ENCODE peak calls at places on chromosome 6, in five cellular contexts. W, I, E, P and N are unnamed samples.

GRCh38 chr6:15996030-15996429 is 132.9 kb upstream of the MYLIP start:
- DNase-seq in W (no peak), I (no peak), E (no peak), P (no peak), N (no peak)

GRCh38 chr6:15588966-15589634 is 73.7 kb downstream of the DTNBP1 start:
- DNase-seq in W (no peak), I (peak), E (no peak), P (no peak), N (peak)

GRCh38 chr6:22878706-22879105 is 309.3 kb downstream of the HDGFL1 start:
- DNase-seq in W (no peak), I (no peak), E (no peak), P (peak), N (peak)

GRCh38 chr6:43405354-43405753 is 22.0 kb upstream of the ABCC10 start:
- DNase-seq in W (no peak), I (no peak), E (no peak), P (peak), N (no peak)

GRCh38 chr6:136079701-136080565 is 170.2 kb downstream of the MTFR2 start:
- DNase-seq in W (no peak), I (no peak), E (no peak), P (peak), N (no peak)

GRCh38 chr6:44386929-44387345 is 569 bp upstream of the CDC5L start:
- DNase-seq in W (no peak), I (no peak), E (no peak), P (peak), N (peak)

GRCh38 chr6:57313711-57314471 is 3.5 kb upstream of the PRIM2 start:
- DNase-seq in W (no peak), I (no peak), E (no peak), P (no peak), N (peak)

GRCh38 chr6:158686791-158687381 is 37.0 kb downstream of the SYTL3 start:
- DNase-seq in W (no peak), I (no peak), E (no peak), P (peak), N (no peak)

GRCh38 chr6:106025655-106026054 is 60.5 kb upstream of the PRDM1 start:
- DNase-seq in W (no peak), I (no peak), E (no peak), P (no peak), N (peak)

GRCh38 chr6:1689141-1689540 is 79.4 kb downstream of the FOXC1 start:
- DNase-seq in W (no peak), I (no peak), E (no peak), P (no peak), N (no peak)

GRCh38 chr6:39553811-39554802 is 171.1 kb downstream of the KIF6 start:
- DNase-seq in W (no peak), I (no peak), E (no peak), P (no peak), N (no peak)
- H2BK120ac ChIP-seq in W (peak), I (no peak), E (no peak), P (no peak), N (no peak)

GRCh38 chr6:37170273-37171140 is 555 bp downstream of the PIM1 start:
- DNase-seq in W (peak), I (peak), E (peak), P (peak), N (peak)
- H2BK120ac ChIP-seq in W (peak), I (peak), E (no peak), P (peak), N (peak)

GRCh38 chr6:169998457-169998856 is 247.0 kb downstream of the ERMARD start:
- DNase-seq in W (no peak), I (no peak), E (peak), P (no peak), N (no peak)
- H2BK120ac ChIP-seq in W (no peak), I (no peak), E (no peak), P (no peak), N (no peak)

GRCh38 chr6:39560915-39561314 is 164.3 kb downstream of the KIF6 start:
- DNase-seq in W (no peak), I (no peak), E (no peak), P (no peak), N (no peak)
- H2BK120ac ChIP-seq in W (no peak), I (no peak), E (no peak), P (no peak), N (no peak)